ENCODE peak calls at places on chromosome 12, in seven cellular contexts. A, Y, X, J, B, U and I are unnamed samples. For H3K9me3, the result is how much of the 10 kb centered on the place peaks cover.

GRCh38 chr12:78568326-78569020 is 296.1 kb upstream of the SYT1 start:
- DNase-seq in Y (no peak), X (no peak), B (no peak), J (no peak), U (no peak), A (peak), I (no peak)

GRCh38 chr12:106019130-106019529 is 119.6 kb downstream of the NUAK1 start:
- DNase-seq in J (no peak), X (no peak), B (no peak), A (no peak), Y (no peak), U (no peak), I (no peak)

GRCh38 chr12:91367234-91367849 is 184.7 kb upstream of the DCN start:
- DNase-seq in A (no peak), X (no peak), U (no peak), Y (no peak), J (no peak), B (no peak), I (no peak)

GRCh38 chr12:91400249-91400648 is 217.6 kb upstream of the DCN start:
- DNase-seq in U (no peak), X (no peak), A (no peak), J (no peak), B (no peak), Y (no peak), I (no peak)

GRCh38 chr12:113548467-113548866 is 76.8 kb upstream of the LHX5 start:
- DNase-seq in U (no peak), A (no peak), Y (no peak), J (no peak), X (peak), B (no peak), I (no peak)

GRCh38 chr12:52523825-52524224 is 3.6 kb upstream of the KRT5 start:
- DNase-seq in U (peak), J (no peak), A (no peak), X (peak), Y (no peak), B (no peak), I (no peak)

GRCh38 chr12:111404362-111405148 is 1.2 kb upstream of the SH2B3 start:
- DNase-seq in J (no peak), Y (peak), B (peak), A (no peak), U (no peak), X (peak), I (no peak)

GRCh38 chr12:111954974-111955373 is 58.0 kb downstream of the TMEM116 start:
- DNase-seq in B (no peak), U (no peak), Y (no peak), J (no peak), A (no peak), X (no peak), I (no peak)

GRCh38 chr12:111444706-111445310 is 39.1 kb downstream of the SH2B3 start:
- DNase-seq in Y (peak), B (peak), A (no peak), X (peak), U (no peak), J (peak), I (peak)

GRCh38 chr12:89156324-89156723 is 196.0 kb downstream of the DUSP6 start:
- DNase-seq in B (no peak), J (no peak), U (no peak), X (no peak), A (no peak), Y (no peak), I (no peak)

GRCh38 chr12:27048822-27049752 is 26.7 kb downstream of the MED21 start:
- DNase-seq in Y (no peak), X (no peak), J (no peak), U (peak), B (no peak), A (no peak), I (no peak)

GRCh38 chr12:65163755-65164154 is 5.6 kb upstream of the LEMD3 start:
- DNase-seq in B (no peak), J (no peak), U (no peak), Y (no peak), X (no peak), A (no peak), I (no peak)

GRCh38 chr12:47828967-47829482 is 9.3 kb upstream of the HDAC7 start:
- DNase-seq in Y (peak), U (peak), A (no peak), X (peak), J (peak), B (peak), I (no peak)

GRCh38 chr12:79337891-79338290 is 352.9 kb downstream of the PAWR start:
- DNase-seq in Y (no peak), X (no peak), B (no peak), J (no peak), U (no peak), A (no peak), I (no peak)

GRCh38 chr12:89234324-89235114 is 117.8 kb downstream of the DUSP6 start:
- DNase-seq in Y (no peak), J (no peak), A (no peak), X (no peak), B (no peak), U (no peak), I (no peak)

GRCh38 chr12:71691504-71692129 is 5.7 kb downstream of the TMEM19 start:
- DNase-seq in A (no peak), J (no peak), Y (no peak), U (no peak), B (no peak), X (no peak), I (peak)

GRCh38 chr12:115697341-115697740 is 580.2 kb downstream of the MED13L start:
- DNase-seq in B (no peak), X (no peak), J (no peak), A (no peak), Y (no peak), U (no peak), I (peak)

GRCh38 chr12:4111010-4111409 is 162.6 kb upstream of the CCND2 start:
- DNase-seq in U (no peak), B (no peak), J (no peak), Y (no peak), X (no peak), A (no peak), I (no peak)

GRCh38 chr12:49121047-49121696 is 10.0 kb downstream of the TUBA1B start:
- DNase-seq in U (no peak), J (no peak), X (peak), Y (no peak), B (peak), A (peak), I (peak)

GRCh38 chr12:52945389-52946232 is 3.3 kb upstream of the KRT18 start:
- DNase-seq in J (no peak), Y (no peak), B (no peak), U (peak), A (no peak), X (peak), I (no peak)

GRCh38 chr12:21350975-21351374 is 16.3 kb upstream of the SLCO1A2 start:
- DNase-seq in J (no peak), B (no peak), X (no peak), U (no peak), Y (no peak), A (no peak), I (no peak)

GRCh38 chr12:6697584-6698351 is 2.8 kb downstream of the PIANP start:
- DNase-seq in A (peak), U (peak), X (peak), J (no peak), Y (no peak), B (no peak), I (peak)

DNA sequence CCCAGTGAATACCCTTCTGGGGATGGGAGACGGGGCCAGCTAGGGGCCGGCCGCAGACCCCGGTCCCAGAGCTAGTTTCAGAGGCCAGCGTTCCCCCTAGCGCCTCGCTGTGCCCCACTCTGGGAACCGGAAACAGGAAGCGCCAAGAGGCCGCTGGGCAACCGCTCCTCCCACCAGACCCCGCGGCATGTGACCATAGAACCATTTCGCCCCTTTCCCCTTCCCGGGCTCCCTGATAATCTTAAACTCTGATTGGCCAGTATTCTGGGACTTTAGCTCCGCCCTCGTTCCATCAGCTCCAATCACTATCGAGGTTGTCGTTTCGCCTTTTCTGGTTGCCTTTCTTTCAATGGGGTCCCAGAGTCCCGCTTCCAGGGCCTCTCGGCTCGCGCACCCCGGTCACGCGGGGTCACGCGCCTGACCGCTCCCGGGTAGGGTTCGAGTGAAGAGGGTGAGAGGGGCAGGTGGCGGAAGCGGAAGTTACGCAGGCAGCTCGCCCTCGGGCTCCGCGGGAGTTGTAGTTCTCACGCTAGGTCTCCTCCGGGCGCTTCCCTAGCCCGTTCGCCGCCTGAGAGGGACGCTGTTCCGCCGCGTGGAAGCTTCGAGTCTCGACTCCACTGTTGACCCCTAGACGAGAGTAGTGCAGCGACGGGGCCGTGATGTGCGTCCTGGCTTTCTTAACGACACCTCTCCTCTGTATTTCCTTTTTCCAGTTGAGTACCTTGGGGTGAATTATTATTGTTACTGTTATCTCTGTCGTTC is at the start of gene M6PR:
- DNase-seq in B (peak), A (peak), X (peak), Y (peak), J (peak), U (peak), I (peak)
- H3K9me3 ChIP-seq in B (under half), A (under half), X (under half), Y (under half), J (under half), U (under half), I (under half)

DNA sequence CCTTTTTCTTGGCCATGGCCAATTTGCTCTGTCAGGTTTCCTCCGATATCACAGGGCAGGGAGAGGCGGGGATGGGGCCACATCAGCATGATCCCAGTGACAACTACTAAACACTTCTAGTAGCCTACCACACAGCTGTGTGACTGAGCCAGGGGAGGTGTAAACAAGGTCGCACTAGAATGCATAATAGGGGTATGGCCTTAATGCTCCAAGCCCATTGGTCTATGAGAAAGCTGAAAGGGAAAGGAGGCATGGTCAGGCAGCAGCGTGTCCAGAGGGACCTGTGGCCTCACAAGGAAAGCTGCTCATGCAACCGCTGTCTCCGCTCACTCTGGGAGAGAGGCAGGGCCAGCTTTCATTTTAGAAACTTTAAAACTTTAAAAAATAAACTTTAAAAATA is 27.5 kb upstream of the ACTR6 start:
- DNase-seq in B (no peak), X (peak), A (no peak), J (no peak), Y (no peak), U (no peak), I (no peak)
- H3K9me3 ChIP-seq in B (under half), X (under half), A (under half), J (under half), Y (under half), U (under half), I (under half)

GRCh38 chr12:59643576-59643975 is 47.7 kb downstream of the SLC16A7 start:
- DNase-seq in X (no peak), U (no peak), J (no peak), B (no peak), A (no peak), Y (no peak), I (no peak)
- H3K9me3 ChIP-seq in X (under half), U (under half), J (under half), B (under half), A (under half), Y (under half), I (under half)

GRCh38 chr12:132881853-132882252 is 5.6 kb downstream of the CHFR start:
- DNase-seq in J (no peak), Y (no peak), U (no peak), B (no peak), X (no peak), A (no peak), I (no peak)
- H3K9me3 ChIP-seq in J (under half), Y (under half), U (under half), B (under half), X (under half), A (under half), I (under half)

DNA sequence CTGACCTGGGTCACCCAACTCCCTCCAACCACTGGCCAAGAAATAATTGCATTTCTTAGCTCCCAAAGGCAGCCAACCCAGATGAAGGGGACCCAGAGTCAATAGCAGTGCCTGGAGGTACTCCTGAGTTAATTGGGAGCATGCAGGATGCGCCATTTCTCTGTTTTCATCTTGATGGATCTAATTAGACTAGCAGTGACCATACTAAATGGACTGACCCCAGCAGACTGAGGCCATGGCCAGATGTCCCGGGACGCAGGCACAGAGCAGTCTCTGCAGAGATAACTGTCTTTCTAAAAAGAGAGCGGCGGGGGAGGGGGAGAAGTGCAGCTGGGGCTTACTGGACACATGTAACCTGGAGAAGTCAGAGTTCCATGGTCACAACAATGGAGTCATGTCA is 53.2 kb upstream of the CMKLR1 start:
- DNase-seq in B (no peak), A (no peak), X (peak), Y (no peak), J (no peak), U (no peak), I (no peak)
- H3K9me3 ChIP-seq in B (under half), A (under half), X (under half), Y (under half), J (under half), U (under half), I (under half)

DNA sequence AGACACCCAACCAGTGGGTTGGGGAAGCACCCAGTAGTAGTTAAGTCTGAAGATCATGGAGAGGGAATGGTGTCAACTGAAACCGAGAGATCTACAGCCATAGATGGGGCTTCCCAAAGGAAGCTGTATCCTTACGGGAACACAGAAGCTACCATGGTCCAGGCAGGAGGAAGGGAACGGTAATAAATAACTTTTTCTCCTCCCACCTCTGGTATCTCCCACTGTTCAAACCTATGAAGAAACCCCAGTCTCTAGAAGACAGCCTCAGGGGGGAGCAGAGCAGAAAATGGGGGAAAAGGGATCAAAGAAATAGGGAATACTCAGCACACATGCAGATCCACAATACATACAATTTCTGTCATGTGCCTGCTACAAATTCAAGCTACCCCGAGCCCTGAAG is 33.4 kb downstream of the ZNF605 start:
- DNase-seq in J (no peak), Y (no peak), U (no peak), A (no peak), X (no peak), B (no peak), I (no peak)
- H3K9me3 ChIP-seq in J (half or more), Y (under half), U (half or more), A (half or more), X (half or more), B (half or more), I (half or more)